ENCODE peak calls at places on chromosomes 3 and 15, in five cellular contexts. O, G, J, D and T are unnamed samples.
A peak's percentile ranks its signal among the peaks of the same experiment; 100 is the strongest.

GRCh38 chr3:15287565-15288330 is 44.6 kb downstream of the SH3BP5 start:
- DNase-seq in O (no peak), G (no peak), J (no peak), D (no peak), T (no peak)

GRCh38 chr15:69154026-69154425 is 6.4 kb upstream of the GLCE start:
- DNase-seq in O (no peak), G (no peak), J (no peak), D (no peak), T (no peak)

GRCh38 chr3:170840291-170840859 is 29.6 kb downstream of the RPL22L1 start:
- DNase-seq in O (no peak), G (no peak), J (no peak), D (no peak), T (no peak)

GRCh38 chr3:52091566-52092290 is 35.4 kb upstream of the DUSP7 start:
- DNase-seq in O (no peak), G (no peak), J (no peak), D (peak; percentile 61), T (no peak)

GRCh38 chr3:53719796-53720195 is 126.4 kb downstream of the CHDH start:
- DNase-seq in O (no peak), G (no peak), J (no peak), D (no peak), T (no peak)

GRCh38 chr3:45610129-45610528 is 15.6 kb downstream of the LIMD1 start:
- DNase-seq in O (no peak), G (no peak), J (no peak), D (peak; percentile 30), T (no peak)

GRCh38 chr3:128794788-128795649 is 69.0 kb downstream of the RAB7A start:
- DNase-seq in O (peak; percentile 61), G (peak; percentile 47), J (no peak), D (peak; percentile 78), T (peak; percentile 29)

GRCh38 chr3:174862666-174863065 is 3.5 kb downstream of the NAALADL2 start:
- DNase-seq in O (no peak), G (no peak), J (no peak), D (no peak), T (no peak)